ENCODE peak calls at places on chromosome 20, in six cellular contexts. Q, J, W, I, B and A are unnamed samples.

GRCh38 chr20:39259010-39259803 is 297.1 kb downstream of the DHX35 start:
- ATAC-seq in Q (no peak), J (peak), W (no peak), I (no peak), B (no peak), A (no peak)

GRCh38 chr20:5827098-5827853 is 77.1 kb downstream of the SHLD1 start:
- ATAC-seq in Q (peak), J (peak), W (no peak), I (no peak), B (no peak), A (no peak)

GRCh38 chr20:4957939-4958362 is 43.4 kb downstream of the SLC23A2 start:
- ATAC-seq in Q (no peak), J (no peak), W (no peak), I (no peak), B (no peak), A (peak)

GRCh38 chr20:49747707-49748524 is 34.2 kb upstream of the B4GALT5 start:
- ATAC-seq in Q (peak), J (peak), W (no peak), I (no peak), B (peak), A (no peak)

GRCh38 chr20:52572687-52573086 is 381.1 kb upstream of the ZFP64 start:
- ATAC-seq in Q (no peak), J (no peak), W (no peak), I (no peak), B (no peak), A (no peak)

GRCh38 chr20:36815454-36816091 is 42.0 kb upstream of the DSN1 start:
- ATAC-seq in Q (no peak), J (no peak), W (no peak), I (no peak), B (no peak), A (no peak)

GRCh38 chr20:1415667-1416468 is 23.0 kb upstream of the FKBP1A start:
- ATAC-seq in Q (no peak), J (peak), W (no peak), I (peak), B (peak), A (no peak)

GRCh38 chr20:32110727-32111126 is 1.2 kb downstream of the TM9SF4 start:
- ATAC-seq in Q (no peak), J (no peak), W (no peak), I (no peak), B (no peak), A (no peak)

GRCh38 chr20:23074052-23074451 is 12.1 kb downstream of the CD93 start:
- ATAC-seq in Q (no peak), J (no peak), W (no peak), I (no peak), B (no peak), A (no peak)

GRCh38 chr20:44431502-44432234 is 44.0 kb upstream of the TTPAL start:
- ATAC-seq in Q (no peak), J (no peak), W (no peak), I (no peak), B (no peak), A (no peak)

GRCh38 chr20:47141941-47142781 is 214.3 kb downstream of the ZMYND8 start:
- ATAC-seq in Q (peak), J (no peak), W (no peak), I (no peak), B (no peak), A (no peak)

GRCh38 chr20:38893056-38893455 is 33.2 kb upstream of the FAM83D start:
- ATAC-seq in Q (no peak), J (no peak), W (peak), I (no peak), B (no peak), A (peak)

GRCh38 chr20:36856196-36856595 is 19.7 kb upstream of the TLDC2 start:
- ATAC-seq in Q (peak), J (no peak), W (no peak), I (no peak), B (no peak), A (no peak)

GRCh38 chr20:10739575-10739974 is 65.8 kb upstream of the JAG1 start:
- ATAC-seq in Q (peak), J (peak), W (no peak), I (no peak), B (peak), A (no peak)

GRCh38 chr20:31608256-31608980 is 3.3 kb downstream of the ID1 start:
- ATAC-seq in Q (peak), J (peak), W (no peak), I (no peak), B (peak), A (no peak)

GRCh38 chr20:53711333-53712211 is 117.9 kb upstream of the ZNF217 start:
- ATAC-seq in Q (no peak), J (no peak), W (no peak), I (peak), B (no peak), A (no peak)

GRCh38 chr20:59299961-59300340 is 460 bp upstream of the EDN3 start:
- ATAC-seq in Q (no peak), J (peak), W (no peak), I (no peak), B (peak), A (no peak)

GRCh38 chr20:56736285-56736857 is 107.3 kb downstream of the TFAP2C start:
- ATAC-seq in Q (no peak), J (no peak), W (no peak), I (no peak), B (no peak), A (no peak)

GRCh38 chr20:23362392-23363256 is 642 bp downstream of the GZF1 start:
- ATAC-seq in Q (peak), J (no peak), W (no peak), I (no peak), B (no peak), A (peak)

GRCh38 chr20:33317424-33318095 is 34.5 kb downstream of the BPIFB1 start:
- ATAC-seq in Q (no peak), J (no peak), W (no peak), I (no peak), B (no peak), A (no peak)